ENCODE peak calls at places on chromosomes 13 and 19, in five cellular contexts. L is heart left ventricle, E is body of pancreas, N is Caco-2, K is right atrium auricular region. A is an unnamed sample. For H3K4me1, the result is how much of the 10 kb centered on the place peaks cover.

GRCh38 chr13:46595136-46595917 is 42.4 kb downstream of the LRCH1 start:
- DNase-seq in L (no peak), E (no peak), N (no peak), K (no peak), A (no peak)

GRCh38 chr19:33238750-33239149 is 13.1 kb upstream of the SLC7A10 start:
- DNase-seq in L (peak), E (no peak), N (no peak), K (no peak), A (no peak)

GRCh38 chr19:51607920-51608562 is 22.2 kb downstream of the SIGLEC5 start:
- DNase-seq in L (peak), E (peak), N (peak), K (no peak), A (peak)

GRCh38 chr19:43976732-43977131 is 7.3 kb upstream of the ZNF155 start:
- DNase-seq in L (no peak), E (no peak), N (no peak), K (no peak), A (no peak)

GRCh38 chr13:99288069-99288468 is 19.1 kb downstream of the GPR183 start:
- DNase-seq in L (no peak), E (no peak), N (no peak), K (no peak), A (no peak)

GRCh38 chr19:41136636-41137035 is 22.4 kb downstream of the CYP2F1 start:
- DNase-seq in L (no peak), E (no peak), N (no peak), K (no peak), A (no peak)

GRCh38 chr19:23409392-23410048 is 14.2 kb upstream of the ZNF91 start:
- DNase-seq in L (no peak), E (no peak), N (no peak), K (no peak), A (no peak)

GRCh38 chr19:3176715-3177501 is 1.7 kb upstream of the S1PR4 start:
- DNase-seq in L (no peak), E (no peak), N (no peak), K (no peak), A (no peak)

GRCh38 chr13:54574791-54575190 is 1546.2 kb downstream of the OLFM4 start:
- DNase-seq in L (no peak), E (no peak), N (no peak), K (no peak), A (no peak)

GRCh38 chr13:105008606-105009005 is 1526.9 kb downstream of the EFNB2 start:
- DNase-seq in L (no peak), E (no peak), N (no peak), K (no peak), A (no peak)

GRCh38 chr13:41145136-41145908 is 12.7 kb upstream of the KBTBD6 start:
- DNase-seq in L (no peak), E (no peak), N (no peak), K (no peak), A (no peak)

GRCh38 chr13:52851153-52851962 is 2.9 kb upstream of the PCDH8 start:
- DNase-seq in L (peak), E (peak), N (peak), K (no peak), A (peak)

GRCh38 chr13:87259479-87260083 is 411.6 kb upstream of the SLITRK5 start:
- DNase-seq in L (no peak), E (no peak), N (peak), K (no peak), A (no peak)

GRCh38 chr13:40973409-40973808 is 45.7 kb downstream of the ELF1 start:
- DNase-seq in L (no peak), E (no peak), N (no peak), K (no peak), A (no peak)

GRCh38 chr13:76860706-76861105 is 25.5 kb downstream of the KCTD12 start:
- DNase-seq in L (no peak), E (no peak), N (no peak), K (no peak), A (no peak)

GRCh38 chr13:50584856-50585580 is 258.5 kb downstream of the DLEU7 start:
- DNase-seq in L (no peak), E (no peak), N (no peak), K (no peak), A (no peak)

GRCh38 chr19:32886241-32886640 is 16.7 kb upstream of the SLC7A9 start:
- DNase-seq in L (no peak), E (no peak), N (no peak), K (peak), A (no peak)

GRCh38 chr13:79541426-79542049 is 60.6 kb downstream of the NDFIP2 start:
- DNase-seq in L (no peak), E (no peak), N (peak), K (no peak), A (no peak)

GRCh38 chr19:2492870-2493269 is 16.9 kb downstream of the GADD45B start:
- DNase-seq in L (no peak), E (no peak), N (no peak), K (no peak), A (no peak)

GRCh38 chr19:13117772-13118423 is at the start of gene NACC1:
- DNase-seq in L (peak), E (peak), N (peak), K (peak), A (peak)

GRCh38 chr19:15475169-15475568 is 4.1 kb downstream of the PGLYRP2 start:
- DNase-seq in L (no peak), E (no peak), N (no peak), K (no peak), A (no peak)

GRCh38 chr19:21463449-21464105 is 41.8 kb upstream of the ZNF429 start:
- DNase-seq in L (no peak), E (peak), N (no peak), K (peak), A (peak)

GRCh38 chr13:109761695-109762094 is 24.7 kb downstream of the IRS2 start:
- DNase-seq in L (no peak), E (no peak), N (no peak), K (no peak), A (no peak)

GRCh38 chr13:39263531-39263930 is 225.3 kb downstream of the NHLRC3 start:
- DNase-seq in L (no peak), E (no peak), N (no peak), K (no peak), A (no peak)

GRCh38 chr19:57280913-57281425 is 684 bp downstream of the ZNF460 start:
- DNase-seq in L (no peak), E (no peak), N (no peak), K (no peak), A (no peak)

GRCh38 chr13:114129649-114130062 is 2.8 kb downstream of the RASA3 start:
- DNase-seq in L (no peak), E (no peak), N (no peak), K (no peak), A (no peak)

GRCh38 chr13:114128348-114128623 is 4.1 kb downstream of the RASA3 start:
- DNase-seq in L (no peak), E (no peak), N (no peak), K (no peak), A (no peak)

GRCh38 chr13:114128624-114129522 is 3.5 kb downstream of the RASA3 start:
- DNase-seq in L (peak), E (peak), N (no peak), K (peak), A (peak)

GRCh38 chr13:114126789-114127472 is 5.5 kb downstream of the RASA3 start:
- DNase-seq in L (no peak), E (no peak), N (no peak), K (no peak), A (no peak)

GRCh38 chr13:114127473-114128347 is 4.7 kb downstream of the RASA3 start:
- DNase-seq in L (no peak), E (no peak), N (no peak), K (no peak), A (no peak)
- H3K4me1 ChIP-seq in L (under half), E (under half), N (under half), K (half or more), A (under half)

GRCh38 chr19:6530385-6531162 is at the start of gene TNFSF9:
- DNase-seq in L (peak), E (peak), N (peak), K (peak), A (peak)

GRCh38 chr19:6529351-6529750 is 1.5 kb upstream of the TNFSF9 start:
- DNase-seq in L (no peak), E (no peak), N (no peak), K (no peak), A (no peak)

GRCh38 chr19:6531163-6531955 is 533 bp downstream of the TNFSF9 start:
- DNase-seq in L (peak), E (no peak), N (no peak), K (no peak), A (peak)

GRCh38 chr19:6528544-6529121 is 2.2 kb upstream of the TNFSF9 start:
- DNase-seq in L (peak), E (peak), N (no peak), K (peak), A (peak)

GRCh38 chr19:6529937-6530384 is 865 bp upstream of the TNFSF9 start:
- DNase-seq in L (no peak), E (no peak), N (no peak), K (no peak), A (no peak)
- H3K4me3 ChIP-seq in L (peak), E (no peak), N (peak), K (peak), A (peak)

GRCh38 chr19:46878613-46879375 is 18.0 kb downstream of the ARHGAP35 start:
- DNase-seq in L (no peak), E (no peak), N (no peak), K (no peak), A (no peak)

GRCh38 chr19:46872967-46873366 is 12.2 kb downstream of the ARHGAP35 start:
- DNase-seq in L (no peak), E (no peak), N (no peak), K (no peak), A (no peak)

GRCh38 chr19:46875657-46876056 is 14.9 kb downstream of the ARHGAP35 start:
- DNase-seq in L (no peak), E (no peak), N (peak), K (no peak), A (no peak)

GRCh38 chr19:46880440-46880839 is 19.6 kb downstream of the ARHGAP35 start:
- DNase-seq in L (no peak), E (no peak), N (no peak), K (no peak), A (no peak)

DNA sequence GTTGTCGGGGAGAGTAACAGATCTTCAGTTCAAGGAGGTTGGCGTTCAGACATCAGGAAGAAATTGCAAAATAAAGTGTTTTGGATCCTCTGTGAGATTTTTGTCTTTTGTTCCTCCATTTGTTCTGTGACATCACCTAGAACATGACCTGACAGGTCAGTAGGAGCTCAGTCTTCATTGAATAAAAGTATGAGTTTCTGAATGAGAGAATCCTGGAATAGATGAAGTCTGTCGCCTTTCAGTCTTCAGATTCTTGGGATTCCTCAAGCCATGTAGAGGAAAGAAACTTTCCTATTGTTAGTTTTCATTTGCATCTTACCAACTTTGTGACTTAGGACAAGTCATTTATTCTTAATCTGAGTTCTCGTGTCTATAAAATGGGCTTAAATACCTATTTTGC is 14.4 kb downstream of the ARHGAP35 start:
- DNase-seq in L (no peak), E (no peak), N (no peak), K (no peak), A (no peak)
- H3K4me1 ChIP-seq in L (under half), E (under half), N (under half), K (under half), A (under half)

GRCh38 chr13:24076636-24077035 is 83.9 kb upstream of the SPATA13 start:
- DNase-seq in L (no peak), E (no peak), N (no peak), K (peak), A (no peak)

GRCh38 chr13:24074687-24075086 is 85.8 kb upstream of the SPATA13 start:
- DNase-seq in L (no peak), E (peak), N (no peak), K (peak), A (peak)

GRCh38 chr13:24073657-24074056 is 86.9 kb upstream of the SPATA13 start:
- DNase-seq in L (no peak), E (no peak), N (no peak), K (peak), A (no peak)

GRCh38 chr13:24075137-24075975 is 85.2 kb upstream of the SPATA13 start:
- DNase-seq in L (no peak), E (peak), N (no peak), K (no peak), A (no peak)

DNA sequence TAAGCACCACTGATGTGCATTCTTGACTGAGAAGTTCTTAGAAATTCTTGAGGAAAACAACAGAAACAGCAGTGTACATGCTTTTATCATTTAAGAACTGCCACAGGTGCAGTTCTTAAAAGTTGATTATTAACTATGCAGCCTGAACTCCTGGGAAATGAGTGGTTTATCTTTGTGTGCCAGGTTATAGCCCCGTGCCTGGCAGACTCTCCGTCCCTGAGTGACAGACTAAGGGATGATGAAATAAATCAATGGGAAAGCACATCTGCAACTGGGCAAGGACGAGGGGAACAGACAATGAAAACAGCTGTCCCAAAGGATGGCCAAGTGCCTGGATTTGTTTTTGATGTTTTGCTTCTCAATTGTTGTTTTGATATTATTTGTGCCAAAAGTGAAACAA is 84.4 kb upstream of the SPATA13 start:
- DNase-seq in L (no peak), E (peak), N (peak), K (no peak), A (no peak)
- H3K4me3 ChIP-seq in L (no peak), E (no peak), N (no peak), K (no peak), A (no peak)

GRCh38 chr19:10356431-10356830 is 17.0 kb upstream of the ICAM3 start:
- DNase-seq in L (no peak), E (no peak), N (no peak), K (no peak), A (no peak)

GRCh38 chr19:10352764-10353671 is 13.6 kb upstream of the ICAM3 start:
- DNase-seq in L (peak), E (peak), N (peak), K (peak), A (peak)

GRCh38 chr19:10353793-10354391 is 14.5 kb upstream of the ICAM3 start:
- DNase-seq in L (peak), E (peak), N (peak), K (peak), A (peak)
- H3K4me1 ChIP-seq in L (under half), E (under half), N (under half), K (under half), A (under half)

GRCh38 chr19:47021536-47022139 is 2.0 kb downstream of the NPAS1 start:
- DNase-seq in L (no peak), E (no peak), N (peak), K (no peak), A (no peak)
- H3K4me3 ChIP-seq in L (peak), E (no peak), N (peak), K (peak), A (peak)

A was measured in right cardiac atrium.